ENCODE peak calls at places on chromosomes 7 and 10, in six cellular contexts. D is neural progenitor cell, E is pancreas, Z is HCT116, G is tibial artery, L is brain microvascular endothelial cell. R is an unnamed sample.

GRCh38 chr7:98568891-98569290 is 48.2 kb upstream of the NPTX2 start:
- DNase-seq in D (no peak), Z (no peak), G (no peak), L (no peak), E (peak), R (no peak)

GRCh38 chr10:89079991-89080390 is 89.4 kb downstream of the FAS start:
- DNase-seq in Z (no peak), D (no peak), G (no peak), L (no peak), E (no peak), R (no peak)

GRCh38 chr10:6061056-6061455 is 1.1 kb downstream of the IL2RA start:
- DNase-seq in L (no peak), Z (no peak), D (no peak), G (no peak), E (no peak), R (no peak)

GRCh38 chr7:34091330-34091917 is 186.1 kb downstream of the BMPER start:
- DNase-seq in G (no peak), E (no peak), Z (peak), D (peak), L (peak), R (no peak)

GRCh38 chr7:76512941-76513816 is 2.8 kb downstream of the UPK3B start:
- DNase-seq in G (no peak), D (peak), E (no peak), Z (peak), L (no peak), R (no peak)

GRCh38 chr7:3266240-3266639 is 34.8 kb upstream of the SDK1 start:
- DNase-seq in E (no peak), D (no peak), Z (no peak), G (no peak), L (no peak), R (no peak)

GRCh38 chr10:96695366-96695765 is 24.9 kb downstream of the PIK3AP1 start:
- DNase-seq in L (no peak), D (no peak), E (no peak), G (no peak), Z (no peak), R (no peak)

GRCh38 chr10:58220769-58221448 is 46.8 kb downstream of the IPMK start:
- DNase-seq in D (no peak), L (peak), Z (no peak), G (no peak), E (no peak), R (no peak)

GRCh38 chr10:77989081-77989724 is 40.1 kb downstream of the POLR3A start:
- DNase-seq in L (no peak), Z (no peak), E (peak), D (no peak), G (peak), R (no peak)

GRCh38 chr7:112515989-112516388 is 35.2 kb downstream of the LSMEM1 start:
- DNase-seq in D (no peak), Z (peak), G (no peak), E (no peak), L (no peak), R (no peak)
- TF ChIP-seq CTCF in D (peak), Z (peak), G (no peak), E (no peak), L (peak), R (no peak)

GRCh38 chr7:143384741-143385631 is 3.8 kb downstream of the ZYX start:
- DNase-seq in E (no peak), D (no peak), Z (no peak), G (peak), L (no peak), R (no peak)

GRCh38 chr7:143382791-143383641 is 1.9 kb downstream of the ZYX start:
- DNase-seq in G (no peak), Z (no peak), D (no peak), E (no peak), L (no peak), R (no peak)

GRCh38 chr7:143384148-143384547 is 3.0 kb downstream of the ZYX start:
- DNase-seq in E (no peak), Z (no peak), L (peak), D (no peak), G (peak), R (no peak)

GRCh38 chr7:143382126-143382790 is 1.1 kb downstream of the ZYX start:
- DNase-seq in G (no peak), E (no peak), Z (no peak), D (no peak), L (no peak), R (no peak)

DNA sequence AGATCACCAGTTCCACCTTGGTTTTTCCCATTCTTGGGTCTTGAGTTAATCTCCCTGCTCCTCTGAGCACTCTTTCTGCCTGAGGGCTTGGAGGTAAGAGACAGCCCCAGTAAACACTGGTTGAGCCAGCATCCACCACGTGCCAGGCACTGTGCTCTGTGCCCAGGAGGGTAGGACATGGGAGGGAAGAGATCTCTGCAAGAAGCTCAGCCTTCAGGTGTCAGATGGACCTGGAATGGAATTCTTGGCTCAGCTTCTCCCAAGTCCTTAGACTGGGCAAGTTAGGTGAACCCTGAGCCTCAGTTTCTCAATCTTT is 2.5 kb downstream of the ZYX start:
- DNase-seq in Z (no peak), E (no peak), D (no peak), L (no peak), G (no peak), R (no peak)
- H3K4me3 ChIP-seq in Z (no peak), E (no peak), D (no peak), L (peak), G (peak), R (peak)

GRCh38 chr7:120941064-120941463 is 9.5 kb upstream of the ING3 start:
- DNase-seq in L (no peak), G (no peak), Z (peak), E (no peak), D (no peak), R (no peak)
- TF ChIP-seq CTCF in L (no peak), G (peak), Z (no peak), E (no peak), D (peak), R (no peak)

GRCh38 chr7:149850716-149851115 is 12.5 kb downstream of the ZNF862 start:
- DNase-seq in D (no peak), L (no peak), G (no peak), Z (no peak), E (no peak), R (no peak)
- H3K4me3 ChIP-seq in D (no peak), L (no peak), G (no peak), Z (no peak), E (no peak), R (no peak)

GRCh38 chr7:115096262-115096661 is 174.4 kb downstream of the MDFIC start:
- DNase-seq in Z (no peak), D (no peak), E (no peak), L (no peak), G (no peak), R (no peak)
- TF ChIP-seq CTCF in Z (no peak), D (no peak), E (no peak), L (no peak), G (no peak), R (no peak)

GRCh38 chr10:15166325-15166724 is 2.2 kb downstream of the NMT2 start:
- DNase-seq in L (no peak), Z (no peak), D (peak), E (no peak), G (no peak), R (no peak)

GRCh38 chr10:15168296-15168780 is at the start of gene NMT2:
- DNase-seq in D (peak), G (peak), E (peak), Z (peak), L (no peak), R (peak)

GRCh38 chr10:15167411-15168295 is 840 bp downstream of the NMT2 start:
- DNase-seq in E (no peak), D (peak), L (peak), G (peak), Z (peak), R (no peak)

GRCh38 chr10:15169555-15170407 is 1.3 kb upstream of the NMT2 start:
- DNase-seq in E (no peak), D (peak), G (no peak), Z (no peak), L (no peak), R (no peak)

DNA sequence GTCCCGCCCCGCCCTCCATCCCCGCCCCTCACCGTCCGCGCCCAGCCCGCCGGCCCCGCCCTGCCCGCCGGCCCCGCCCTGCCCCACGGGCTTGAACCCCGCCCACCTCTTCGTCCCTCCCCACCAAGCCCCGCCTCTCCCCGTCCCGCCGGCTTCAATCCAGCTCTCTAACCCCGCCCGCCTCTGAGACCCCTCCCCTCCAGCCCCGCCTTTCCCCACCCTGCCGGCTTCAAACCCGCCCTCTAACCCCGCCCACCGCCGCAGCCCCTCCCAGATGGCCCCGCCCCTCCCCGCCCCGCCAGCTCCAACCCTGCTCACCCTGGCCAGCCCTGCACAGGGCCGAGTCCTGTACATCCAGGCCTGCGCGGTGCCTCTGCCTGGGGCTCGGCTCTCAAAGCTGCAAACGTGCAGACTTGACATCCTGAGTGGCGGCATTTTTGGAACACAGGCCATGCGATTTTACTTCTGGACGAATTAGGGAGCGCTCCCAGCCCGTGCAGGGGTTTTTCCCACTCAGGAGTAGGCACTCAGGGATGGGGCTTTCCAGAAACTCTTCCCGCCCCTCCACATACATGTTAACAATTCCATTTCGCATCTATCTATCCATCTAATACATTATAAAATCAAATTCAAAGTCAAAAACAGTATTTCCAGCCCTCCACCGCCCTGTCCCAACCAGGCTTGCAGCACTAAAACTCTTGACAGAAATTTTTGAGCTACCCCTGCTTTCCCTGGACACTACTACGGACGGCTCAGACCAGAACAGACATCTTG is 475 bp upstream of the NMT2 start:
- DNase-seq in L (peak), E (peak), Z (peak), D (peak), G (peak), R (peak)
- H3K4me3 ChIP-seq in L (peak), E (no peak), Z (peak), D (no peak), G (peak), R (no peak)

DNA sequence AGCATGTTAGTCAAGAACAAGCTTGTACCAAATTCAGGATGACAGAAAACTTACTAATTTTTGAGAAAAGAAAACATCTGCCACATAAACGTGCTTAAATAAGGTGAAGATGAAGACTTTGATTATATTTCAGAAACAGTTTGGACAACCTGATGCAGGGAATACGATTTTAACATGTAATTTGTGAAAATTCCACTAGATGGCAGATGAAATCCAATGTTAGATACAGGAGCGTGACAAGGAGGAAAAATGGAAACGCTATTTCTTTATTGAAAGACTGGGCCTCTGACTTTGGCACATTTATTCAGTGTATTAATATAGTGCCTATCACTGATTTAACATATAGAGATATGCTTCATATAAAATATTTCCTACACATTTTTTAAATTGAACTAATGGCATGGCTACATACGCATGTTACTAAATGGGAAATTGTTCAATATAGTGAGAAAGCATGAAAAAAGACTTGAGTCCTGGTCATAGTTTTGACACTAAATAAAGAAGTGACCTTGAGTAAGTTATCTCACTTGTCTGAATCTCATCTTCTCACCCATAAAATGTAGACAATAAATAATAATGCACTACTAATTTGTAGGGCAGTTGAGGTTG is 60.7 kb downstream of the CD36 start:
- DNase-seq in E (no peak), Z (peak), D (peak), L (no peak), G (no peak), R (peak)
- TF ChIP-seq CTCF in E (peak), Z (peak), D (peak), L (peak), G (peak), R (peak)

GRCh38 chr10:80471009-80471408 is 16.9 kb downstream of the TSPAN14 start:
- DNase-seq in G (no peak), Z (no peak), L (no peak), E (no peak), D (no peak), R (no peak)
- H3K4me3 ChIP-seq in G (no peak), Z (no peak), L (no peak), E (no peak), D (no peak), R (no peak)

R was measured in HFF-Myc.